ENCODE peak calls at places on chromosome 7, in seven cellular contexts. D is OCI-LY7; E is stimulated activated CD8-positive, alpha-beta memory T cell treated with anti-CD3 and anti-CD28 coated beads, Interleukin-4, amount 100 ng/mL, for 1 hour; L is activated CD4-positive, alpha-beta T cell treated with anti-CD3 and anti-CD28 coated beads, Interleukin-2, amount 10 ng/mL, durations not matched to agents 7 days and 5 days; T is aorta; Z is left cardiac atrium; K is T-helper 2 cell. F is an unnamed sample.

GRCh38 chr7:69801729-69802688 is 203.7 kb downstream of the AUTS2 start:
- DNase-seq in D (no peak), E (no peak), L (no peak), T (no peak), Z (no peak), K (no peak), F (no peak)

GRCh38 chr7:128034830-128035229 is 3.6 kb upstream of the LRRC4 start:
- DNase-seq in D (no peak), E (no peak), L (no peak), T (no peak), Z (no peak), K (no peak), F (no peak)

GRCh38 chr7:131265227-131265626 is 62.4 kb upstream of the MKLN1 start:
- DNase-seq in D (peak), E (no peak), L (no peak), T (peak), Z (no peak), K (no peak), F (no peak)

GRCh38 chr7:151689196-151689971 is 169.7 kb upstream of the RHEB start:
- DNase-seq in D (no peak), E (no peak), L (no peak), T (peak), Z (peak), K (no peak), F (no peak)

GRCh38 chr7:92061154-92061553 is 73.1 kb downstream of the CYP51A1 start:
- DNase-seq in D (no peak), E (no peak), L (no peak), T (no peak), Z (no peak), K (no peak), F (no peak)

GRCh38 chr7:44375236-44375699 is 49.9 kb upstream of the CAMK2B start:
- DNase-seq in D (no peak), E (no peak), L (no peak), T (no peak), Z (peak), K (no peak), F (no peak)

GRCh38 chr7:79774150-79774549 is 320.7 kb upstream of the MAGI2 start:
- DNase-seq in D (no peak), E (no peak), L (no peak), T (no peak), Z (no peak), K (no peak), F (no peak)

GRCh38 chr7:109497053-109497452 is 927.4 kb downstream of the DNAJB9 start:
- DNase-seq in D (no peak), E (no peak), L (no peak), T (no peak), Z (no peak), K (no peak), F (no peak)

GRCh38 chr7:130084037-130084875 is 13.9 kb downstream of the KLHDC10 start:
- DNase-seq in D (peak), E (no peak), L (no peak), T (no peak), Z (no peak), K (no peak), F (no peak)

GRCh38 chr7:17661982-17662585 is 278.2 kb downstream of the SNX13 start:
- DNase-seq in D (no peak), E (no peak), L (no peak), T (no peak), Z (no peak), K (no peak), F (no peak)

GRCh38 chr7:4692055-4692454 is 10.0 kb downstream of the FOXK1 start:
- DNase-seq in D (no peak), E (no peak), L (no peak), T (no peak), Z (no peak), K (no peak), F (peak)

GRCh38 chr7:142612264-142612881 is 136.9 kb upstream of the PRSS1 start:
- DNase-seq in D (no peak), E (no peak), L (no peak), T (no peak), Z (no peak), K (no peak), F (peak)

GRCh38 chr7:111364413-111364812 is 197.9 kb downstream of the IMMP2L start:
- DNase-seq in D (no peak), E (no peak), L (no peak), T (no peak), Z (no peak), K (no peak), F (no peak)

GRCh38 chr7:121480058-121480457 is 84.0 kb upstream of the FAM3C start:
- DNase-seq in D (peak), E (no peak), L (no peak), T (no peak), Z (no peak), K (no peak), F (no peak)

GRCh38 chr7:27364344-27364758 is 121.7 kb downstream of the EVX1 start:
- DNase-seq in D (no peak), E (no peak), L (no peak), T (peak), Z (peak), K (no peak), F (peak)

GRCh38 chr7:12139421-12139820 is 71.7 kb upstream of the TMEM106B start:
- DNase-seq in D (no peak), E (no peak), L (no peak), T (no peak), Z (no peak), K (no peak), F (no peak)

GRCh38 chr7:69833964-69834363 is 235.7 kb downstream of the AUTS2 start:
- DNase-seq in D (no peak), E (no peak), L (no peak), T (no peak), Z (no peak), K (no peak), F (no peak)

GRCh38 chr7:40205992-40206391 is 71.2 kb downstream of the SUGCT start:
- DNase-seq in D (no peak), E (no peak), L (no peak), T (no peak), Z (no peak), K (no peak), F (no peak)

GRCh38 chr7:44272456-44272855 is 52.9 kb downstream of the CAMK2B start:
- DNase-seq in D (no peak), E (no peak), L (no peak), T (no peak), Z (no peak), K (no peak), F (no peak)

GRCh38 chr7:96397936-96398596 is 76.2 kb upstream of the SLC25A13 start:
- DNase-seq in D (no peak), E (no peak), L (no peak), T (peak), Z (no peak), K (no peak), F (no peak)

GRCh38 chr7:23467281-23467680 is 3.0 kb downstream of the IGF2BP3 start:
- DNase-seq in D (no peak), E (no peak), L (no peak), T (no peak), Z (no peak), K (no peak), F (no peak)

GRCh38 chr7:47999413-47999812 is 20.0 kb upstream of the HUS1 start:
- DNase-seq in D (no peak), E (no peak), L (no peak), T (no peak), Z (no peak), K (no peak), F (no peak)

GRCh38 chr7:28065308-28065707 is 115.3 kb downstream of the JAZF1 start:
- DNase-seq in D (no peak), E (no peak), L (no peak), T (no peak), Z (no peak), K (no peak), F (no peak)

GRCh38 chr7:29538322-29538874 is 25.2 kb upstream of the PRR15 start:
- DNase-seq in D (no peak), E (no peak), L (no peak), T (no peak), Z (no peak), K (no peak), F (no peak)

GRCh38 chr7:81284576-81284975 is 365.7 kb upstream of the SEMA3C start:
- DNase-seq in D (no peak), E (no peak), L (no peak), T (no peak), Z (no peak), K (no peak), F (no peak)

GRCh38 chr7:11548532-11548931 is 283.5 kb downstream of the THSD7A start:
- DNase-seq in D (no peak), E (no peak), L (no peak), T (no peak), Z (no peak), K (no peak), F (no peak)

GRCh38 chr7:1930381-1931065 is 260.4 kb downstream of the ELFN1 start:
- DNase-seq in D (no peak), E (no peak), L (no peak), T (no peak), Z (no peak), K (no peak), F (no peak)

GRCh38 chr7:3089493-3089892 is 45.8 kb upstream of the CARD11 start:
- DNase-seq in D (peak), E (no peak), L (no peak), T (no peak), Z (no peak), K (no peak), F (no peak)

GRCh38 chr7:131011976-131012375 is 278.0 kb upstream of the KLF14 start:
- DNase-seq in D (no peak), E (no peak), L (no peak), T (no peak), Z (no peak), K (no peak), F (no peak)

GRCh38 chr7:49866910-49867309 is 93.5 kb downstream of the VWC2 start:
- DNase-seq in D (no peak), E (no peak), L (no peak), T (no peak), Z (no peak), K (no peak), F (no peak)

GRCh38 chr7:96720843-96721242 is 11.2 kb upstream of the SEM1 start:
- DNase-seq in D (no peak), E (no peak), L (no peak), T (no peak), Z (no peak), K (no peak), F (no peak)

GRCh38 chr7:50592940-50593339 is 27.7 kb upstream of the DDC start:
- DNase-seq in D (no peak), E (no peak), L (no peak), T (no peak), Z (no peak), K (no peak), F (no peak)

GRCh38 chr7:29281782-29282541 is 87.4 kb downstream of the CHN2 start:
- DNase-seq in D (no peak), E (no peak), L (no peak), T (peak), Z (peak), K (no peak), F (no peak)

F was measured in testis.